ENCODE peak calls at places on chromosome 1, in seven cellular contexts. One of them, this sample, is unnamed. For H3K27me3, the result is how much of the 10 kb centered on the place peaks cover.

GRCh38 chr1:225834417-225835329 is 24.7 kb downstream of the EPHX1 start:
- DNase-seq in HCT116: no peak
- DNase-seq in neural progenitor cell: no peak
- DNase-seq in mesendoderm: no peak
- DNase-seq in endothelial cell of umbilical vein: no peak
- DNase-seq in fibroblast of lung: peak
- DNase-seq in colonic mucosa: no peak
- DNase-seq in this sample: no peak

GRCh38 chr1:18612088-18612487 is 18.6 kb upstream of the PAX7 start:
- DNase-seq in HCT116: no peak
- DNase-seq in neural progenitor cell: no peak
- DNase-seq in mesendoderm: no peak
- DNase-seq in endothelial cell of umbilical vein: no peak
- DNase-seq in fibroblast of lung: no peak
- DNase-seq in colonic mucosa: no peak
- DNase-seq in this sample: no peak

GRCh38 chr1:40078512-40079333 is 18.3 kb downstream of the PPT1 start:
- DNase-seq in HCT116: peak
- DNase-seq in neural progenitor cell: peak
- DNase-seq in mesendoderm: peak
- DNase-seq in endothelial cell of umbilical vein: peak
- DNase-seq in fibroblast of lung: peak
- DNase-seq in colonic mucosa: peak
- DNase-seq in this sample: peak

GRCh38 chr1:30613188-30613587 is 110.2 kb downstream of the MATN1 start:
- DNase-seq in HCT116: no peak
- DNase-seq in neural progenitor cell: no peak
- DNase-seq in mesendoderm: no peak
- DNase-seq in endothelial cell of umbilical vein: no peak
- DNase-seq in fibroblast of lung: no peak
- DNase-seq in colonic mucosa: no peak
- DNase-seq in this sample: no peak

GRCh38 chr1:51253691-51254090 is 17.6 kb downstream of the RNF11 start:
- DNase-seq in HCT116: no peak
- DNase-seq in neural progenitor cell: no peak
- DNase-seq in mesendoderm: no peak
- DNase-seq in endothelial cell of umbilical vein: no peak
- DNase-seq in fibroblast of lung: peak
- DNase-seq in colonic mucosa: no peak
- DNase-seq in this sample: no peak

GRCh38 chr1:182617734-182618288 is 13.6 kb upstream of the RGS16 start:
- DNase-seq in HCT116: peak
- DNase-seq in neural progenitor cell: no peak
- DNase-seq in mesendoderm: peak
- DNase-seq in endothelial cell of umbilical vein: no peak
- DNase-seq in fibroblast of lung: peak
- DNase-seq in colonic mucosa: no peak
- DNase-seq in this sample: no peak

GRCh38 chr1:165524639-165525038 is 19.2 kb upstream of the LRRC52 start:
- DNase-seq in HCT116: no peak
- DNase-seq in neural progenitor cell: no peak
- DNase-seq in mesendoderm: no peak
- DNase-seq in endothelial cell of umbilical vein: no peak
- DNase-seq in fibroblast of lung: no peak
- DNase-seq in colonic mucosa: no peak
- DNase-seq in this sample: no peak

GRCh38 chr1:78274814-78275213 is 216.0 kb upstream of the PTGFR start:
- DNase-seq in HCT116: no peak
- DNase-seq in neural progenitor cell: no peak
- DNase-seq in mesendoderm: no peak
- DNase-seq in endothelial cell of umbilical vein: no peak
- DNase-seq in fibroblast of lung: peak
- DNase-seq in colonic mucosa: no peak
- DNase-seq in this sample: no peak

GRCh38 chr1:244802556-244803239 is 32.8 kb upstream of the COX20 start:
- DNase-seq in HCT116: no peak
- DNase-seq in neural progenitor cell: no peak
- DNase-seq in mesendoderm: no peak
- DNase-seq in endothelial cell of umbilical vein: no peak
- DNase-seq in fibroblast of lung: no peak
- DNase-seq in colonic mucosa: no peak
- DNase-seq in this sample: no peak

GRCh38 chr1:56908619-56909340 is 54.2 kb downstream of the C8A start:
- DNase-seq in HCT116: no peak
- DNase-seq in neural progenitor cell: no peak
- DNase-seq in mesendoderm: no peak
- DNase-seq in endothelial cell of umbilical vein: no peak
- DNase-seq in fibroblast of lung: peak
- DNase-seq in colonic mucosa: no peak
- DNase-seq in this sample: no peak

GRCh38 chr1:19775317-19775716 is 24.4 kb downstream of the TMCO4 start:
- DNase-seq in HCT116: no peak
- DNase-seq in neural progenitor cell: no peak
- DNase-seq in mesendoderm: no peak
- DNase-seq in endothelial cell of umbilical vein: no peak
- DNase-seq in fibroblast of lung: no peak
- DNase-seq in colonic mucosa: no peak
- DNase-seq in this sample: no peak

GRCh38 chr1:21468597-21468996 is 28.7 kb downstream of the NBPF3 start:
- DNase-seq in HCT116: no peak
- DNase-seq in neural progenitor cell: peak
- DNase-seq in mesendoderm: peak
- DNase-seq in endothelial cell of umbilical vein: peak
- DNase-seq in fibroblast of lung: peak
- DNase-seq in colonic mucosa: no peak
- DNase-seq in this sample: no peak

GRCh38 chr1:24364605-24364974 is 45.4 kb downstream of the GRHL3 start:
- DNase-seq in HCT116: peak
- DNase-seq in neural progenitor cell: peak
- DNase-seq in mesendoderm: no peak
- DNase-seq in endothelial cell of umbilical vein: no peak
- DNase-seq in fibroblast of lung: peak
- DNase-seq in colonic mucosa: peak
- DNase-seq in this sample: no peak

GRCh38 chr1:205259361-205259832 is 31.7 kb downstream of the TMCC2 start:
- DNase-seq in HCT116: no peak
- DNase-seq in neural progenitor cell: no peak
- DNase-seq in mesendoderm: no peak
- DNase-seq in endothelial cell of umbilical vein: no peak
- DNase-seq in fibroblast of lung: peak
- DNase-seq in colonic mucosa: no peak
- DNase-seq in this sample: no peak

GRCh38 chr1:233904979-233905415 is 521 bp downstream of the SLC35F3 start:
- DNase-seq in HCT116: no peak
- DNase-seq in neural progenitor cell: no peak
- DNase-seq in mesendoderm: peak
- DNase-seq in endothelial cell of umbilical vein: no peak
- DNase-seq in fibroblast of lung: no peak
- DNase-seq in colonic mucosa: no peak
- DNase-seq in this sample: peak

GRCh38 chr1:39081266-39082139 is 55.4 kb downstream of the NDUFS5 start:
- DNase-seq in HCT116: no peak
- DNase-seq in neural progenitor cell: no peak
- DNase-seq in mesendoderm: no peak
- DNase-seq in endothelial cell of umbilical vein: no peak
- DNase-seq in fibroblast of lung: no peak
- DNase-seq in colonic mucosa: no peak
- DNase-seq in this sample: no peak

GRCh38 chr1:78286686-78287085 is 204.1 kb upstream of the PTGFR start:
- DNase-seq in HCT116: no peak
- DNase-seq in neural progenitor cell: no peak
- DNase-seq in mesendoderm: no peak
- DNase-seq in endothelial cell of umbilical vein: peak
- DNase-seq in fibroblast of lung: peak
- DNase-seq in colonic mucosa: no peak
- DNase-seq in this sample: no peak

GRCh38 chr1:234649432-234650081 is 39.6 kb upstream of the IRF2BP2 start:
- DNase-seq in HCT116: no peak
- DNase-seq in neural progenitor cell: no peak
- DNase-seq in mesendoderm: no peak
- DNase-seq in endothelial cell of umbilical vein: no peak
- DNase-seq in fibroblast of lung: no peak
- DNase-seq in colonic mucosa: peak
- DNase-seq in this sample: no peak

GRCh38 chr1:89260042-89260441 is 12.6 kb downstream of the GBP5 start:
- DNase-seq in HCT116: no peak
- DNase-seq in neural progenitor cell: no peak
- DNase-seq in mesendoderm: peak
- DNase-seq in endothelial cell of umbilical vein: no peak
- DNase-seq in fibroblast of lung: no peak
- DNase-seq in colonic mucosa: no peak
- DNase-seq in this sample: no peak

GRCh38 chr1:230169454-230170152 is 102.6 kb downstream of the GALNT2 start:
- DNase-seq in HCT116: no peak
- DNase-seq in neural progenitor cell: no peak
- DNase-seq in mesendoderm: no peak
- DNase-seq in endothelial cell of umbilical vein: no peak
- DNase-seq in fibroblast of lung: peak
- DNase-seq in colonic mucosa: no peak
- DNase-seq in this sample: no peak

GRCh38 chr1:230170610-230171009 is 103.6 kb downstream of the GALNT2 start:
- DNase-seq in HCT116: no peak
- DNase-seq in neural progenitor cell: no peak
- DNase-seq in mesendoderm: no peak
- DNase-seq in endothelial cell of umbilical vein: no peak
- DNase-seq in fibroblast of lung: no peak
- DNase-seq in colonic mucosa: no peak
- DNase-seq in this sample: no peak

GRCh38 chr1:230172016-230172356 is 104.9 kb downstream of the GALNT2 start:
- DNase-seq in HCT116: no peak
- DNase-seq in neural progenitor cell: no peak
- DNase-seq in mesendoderm: no peak
- DNase-seq in endothelial cell of umbilical vein: no peak
- DNase-seq in fibroblast of lung: no peak
- DNase-seq in colonic mucosa: no peak
- DNase-seq in this sample: no peak

GRCh38 chr1:230171337-230172015 is 104.4 kb downstream of the GALNT2 start:
- DNase-seq in HCT116: no peak
- DNase-seq in neural progenitor cell: no peak
- DNase-seq in mesendoderm: no peak
- DNase-seq in endothelial cell of umbilical vein: no peak
- DNase-seq in fibroblast of lung: peak
- DNase-seq in colonic mucosa: no peak
- DNase-seq in this sample: no peak

DNA sequence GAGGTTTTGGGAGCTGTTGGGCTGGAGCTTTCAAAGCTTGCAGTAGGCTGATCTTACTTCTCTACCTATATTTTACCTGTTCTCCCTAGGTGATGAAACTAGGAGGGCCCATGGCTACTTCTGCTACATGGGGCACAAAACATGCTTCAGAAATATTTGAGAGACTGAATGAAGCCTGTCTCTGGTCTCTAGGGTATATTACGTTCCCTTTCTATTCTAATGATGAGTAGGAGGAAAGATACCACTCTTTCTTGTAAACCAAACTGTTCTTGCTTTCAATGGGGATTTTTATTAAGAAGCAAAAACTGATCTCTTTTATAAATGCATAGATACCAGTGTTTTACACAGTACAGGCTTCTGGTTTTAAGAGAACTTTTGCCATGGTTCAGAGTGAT is 103.1 kb downstream of the GALNT2 start:
- DNase-seq in HCT116: no peak
- DNase-seq in neural progenitor cell: no peak
- DNase-seq in mesendoderm: no peak
- DNase-seq in endothelial cell of umbilical vein: no peak
- DNase-seq in fibroblast of lung: no peak
- DNase-seq in colonic mucosa: no peak
- DNase-seq in this sample: no peak
- H3K9ac ChIP-seq in HCT116: no peak
- H3K9ac ChIP-seq in neural progenitor cell: no peak
- H3K9ac ChIP-seq in mesendoderm: no peak
- H3K9ac ChIP-seq in endothelial cell of umbilical vein: no peak
- H3K9ac ChIP-seq in fibroblast of lung: no peak
- H3K9ac ChIP-seq in colonic mucosa: no peak
- H3K9ac ChIP-seq in this sample: no peak

GRCh38 chr1:213931804-213932203 is 56.0 kb upstream of the PROX1 start:
- DNase-seq in HCT116: peak
- DNase-seq in neural progenitor cell: peak
- DNase-seq in mesendoderm: peak
- DNase-seq in endothelial cell of umbilical vein: no peak
- DNase-seq in fibroblast of lung: no peak
- DNase-seq in colonic mucosa: no peak
- DNase-seq in this sample: peak
- H3K27me3 ChIP-seq in HCT116: under half
- H3K27me3 ChIP-seq in neural progenitor cell: under half
- H3K27me3 ChIP-seq in mesendoderm: under half
- H3K27me3 ChIP-seq in endothelial cell of umbilical vein: under half
- H3K27me3 ChIP-seq in fibroblast of lung: under half
- H3K27me3 ChIP-seq in colonic mucosa: under half
- H3K27me3 ChIP-seq in this sample: under half

DNA sequence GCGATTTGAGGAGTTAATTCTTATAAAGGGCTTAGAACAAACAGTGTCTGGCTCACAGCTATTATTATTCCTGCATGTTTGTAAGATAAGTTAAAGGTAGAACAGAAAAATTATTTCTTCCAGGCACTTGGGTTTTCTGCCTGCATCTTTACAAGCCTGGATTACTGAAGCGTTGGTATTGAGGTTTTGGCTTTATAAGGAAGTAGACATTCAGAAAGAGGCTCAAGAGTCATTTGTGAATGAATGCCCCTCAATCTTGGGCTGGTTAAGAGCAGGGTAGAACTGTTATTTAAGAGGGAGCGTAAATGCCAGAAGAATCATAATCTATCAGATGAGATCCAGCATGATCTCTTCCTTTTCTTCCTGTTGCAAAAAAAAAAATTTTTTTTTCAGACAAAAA is 77.3 kb upstream of the ARID1A start:
- DNase-seq in HCT116: no peak
- DNase-seq in neural progenitor cell: peak
- DNase-seq in mesendoderm: no peak
- DNase-seq in endothelial cell of umbilical vein: no peak
- DNase-seq in fibroblast of lung: no peak
- DNase-seq in colonic mucosa: no peak
- DNase-seq in this sample: no peak
- H3K9ac ChIP-seq in HCT116: no peak
- H3K9ac ChIP-seq in neural progenitor cell: no peak
- H3K9ac ChIP-seq in mesendoderm: no peak
- H3K9ac ChIP-seq in endothelial cell of umbilical vein: no peak
- H3K9ac ChIP-seq in fibroblast of lung: no peak
- H3K9ac ChIP-seq in colonic mucosa: no peak
- H3K9ac ChIP-seq in this sample: no peak

GRCh38 chr1:145707183-145707867 is at the start of gene PDZK1:
- DNase-seq in HCT116: no peak
- DNase-seq in neural progenitor cell: peak
- DNase-seq in mesendoderm: peak
- DNase-seq in endothelial cell of umbilical vein: no peak
- DNase-seq in fibroblast of lung: no peak
- DNase-seq in colonic mucosa: no peak
- DNase-seq in this sample: no peak

GRCh38 chr1:145708063-145708462 is 895 bp upstream of the PDZK1 start:
- DNase-seq in HCT116: no peak
- DNase-seq in neural progenitor cell: peak
- DNase-seq in mesendoderm: peak
- DNase-seq in endothelial cell of umbilical vein: no peak
- DNase-seq in fibroblast of lung: peak
- DNase-seq in colonic mucosa: no peak
- DNase-seq in this sample: no peak

GRCh38 chr1:145706282-145706681 is 886 bp downstream of the PDZK1 start:
- DNase-seq in HCT116: peak
- DNase-seq in neural progenitor cell: no peak
- DNase-seq in mesendoderm: no peak
- DNase-seq in endothelial cell of umbilical vein: no peak
- DNase-seq in fibroblast of lung: no peak
- DNase-seq in colonic mucosa: no peak
- DNase-seq in this sample: no peak

GRCh38 chr1:145702826-145703225 is 4.3 kb downstream of the PDZK1 start:
- DNase-seq in HCT116: no peak
- DNase-seq in neural progenitor cell: no peak
- DNase-seq in mesendoderm: no peak
- DNase-seq in endothelial cell of umbilical vein: no peak
- DNase-seq in fibroblast of lung: no peak
- DNase-seq in colonic mucosa: no peak
- DNase-seq in this sample: no peak

GRCh38 chr1:145705634-145706033 is 1.5 kb downstream of the PDZK1 start:
- DNase-seq in HCT116: no peak
- DNase-seq in neural progenitor cell: no peak
- DNase-seq in mesendoderm: no peak
- DNase-seq in endothelial cell of umbilical vein: no peak
- DNase-seq in fibroblast of lung: no peak
- DNase-seq in colonic mucosa: no peak
- DNase-seq in this sample: no peak
- H3K27me3 ChIP-seq in HCT116: under half
- H3K27me3 ChIP-seq in neural progenitor cell: under half
- H3K27me3 ChIP-seq in mesendoderm: under half
- H3K27me3 ChIP-seq in endothelial cell of umbilical vein: under half
- H3K27me3 ChIP-seq in fibroblast of lung: under half
- H3K27me3 ChIP-seq in colonic mucosa: under half
- H3K27me3 ChIP-seq in this sample: under half